ENCODE peak calls at places on chromosomes 2 and 18, in six cellular contexts. N, I, Z, F, G and D are unnamed samples.

GRCh38 chr18:24064701-24065100 is 50.1 kb downstream of the TTC39C start:
- DNase-seq in G (no peak), N (no peak), Z (no peak), I (no peak), F (no peak), D (no peak)

GRCh38 chr2:16614314-16614860 is 51.2 kb downstream of the CYRIA start:
- DNase-seq in Z (no peak), I (no peak), F (peak; percentile 49), N (peak; percentile 68), G (no peak), D (no peak)

GRCh38 chr18:22983175-22983574 is 50.0 kb downstream of the RBBP8 start:
- DNase-seq in Z (no peak), F (peak; percentile 64), I (no peak), N (peak; percentile 4), G (peak; percentile 15), D (peak; percentile 81)

GRCh38 chr2:63060079-63060482 is 9.5 kb downstream of the OTX1 start:
- DNase-seq in N (no peak), Z (no peak), G (peak; percentile 11), F (peak; percentile 11), I (no peak), D (peak; percentile 28)

GRCh38 chr2:10792660-10793400 is 19.8 kb downstream of the PDIA6 start:
- DNase-seq in F (no peak), I (no peak), G (no peak), N (no peak), Z (no peak), D (no peak)

GRCh38 chr2:118221952-118222594 is 133.8 kb downstream of the INSIG2 start:
- DNase-seq in N (peak; percentile 34), G (peak; percentile 50), I (peak; percentile 15), F (peak; percentile 75), Z (no peak), D (peak; percentile 88)

GRCh38 chr2:2586068-2586776 is 255.1 kb upstream of the MYT1L start:
- DNase-seq in I (no peak), G (no peak), Z (no peak), N (no peak), F (no peak), D (no peak)

GRCh38 chr2:164913640-164914346 is 41.5 kb downstream of the SLC38A11 start:
- DNase-seq in I (no peak), N (no peak), Z (no peak), F (peak; percentile 66), G (peak; percentile 35), D (peak; percentile 62)

GRCh38 chr2:72770879-72771461 is 54.9 kb downstream of the EXOC6B start:
- DNase-seq in I (peak; percentile 57), Z (no peak), N (peak; percentile 56), G (peak; percentile 51), F (peak; percentile 71), D (peak; percentile 87)

GRCh38 chr2:234243871-234244565 is 193.5 kb downstream of the SPP2 start:
- DNase-seq in Z (no peak), N (peak; percentile 14), G (no peak), F (peak; percentile 64), I (no peak), D (peak; percentile 48)

GRCh38 chr18:27017901-27018500 is 152.5 kb upstream of the AQP4 start:
- DNase-seq in Z (no peak), N (peak; percentile 14), I (no peak), G (no peak), F (peak; percentile 10), D (peak; percentile 1)